ENCODE peak calls at places on chromosomes 11 and 22, in seven cellular contexts. One of them, this sample, is unnamed.

GRCh38 chr11:8768625-8769333 is 86.2 kb downstream of the RPL27A start:
- DNase-seq in uterus: no peak
- DNase-seq in heart left ventricle: no peak
- DNase-seq in IMR-90: peak; percentile 89
- DNase-seq in Peyer's patch: no peak
- DNase-seq in GM12892: no peak
- DNase-seq in transverse colon: no peak
- DNase-seq in this sample: peak; percentile 68

GRCh38 chr11:75328426-75329277 is 22.8 kb downstream of the ARRB1 start:
- DNase-seq in uterus: peak; percentile 65
- DNase-seq in heart left ventricle: peak; percentile 76
- DNase-seq in IMR-90: peak; percentile 81
- DNase-seq in Peyer's patch: peak; percentile 87
- DNase-seq in GM12892: no peak
- DNase-seq in transverse colon: peak; percentile 85
- DNase-seq in this sample: peak; percentile 70

GRCh38 chr11:19228956-19229355 is 11.8 kb downstream of the E2F8 start:
- DNase-seq in uterus: no peak
- DNase-seq in heart left ventricle: no peak
- DNase-seq in IMR-90: no peak
- DNase-seq in Peyer's patch: no peak
- DNase-seq in GM12892: no peak
- DNase-seq in transverse colon: no peak
- DNase-seq in this sample: no peak

GRCh38 chr22:34160117-34160758 is 240.0 kb upstream of the LARGE1 start:
- DNase-seq in uterus: no peak
- DNase-seq in heart left ventricle: no peak
- DNase-seq in IMR-90: no peak
- DNase-seq in Peyer's patch: no peak
- DNase-seq in GM12892: no peak
- DNase-seq in transverse colon: no peak
- DNase-seq in this sample: no peak

GRCh38 chr11:24932110-24933000 is 435.5 kb downstream of the LUZP2 start:
- DNase-seq in uterus: no peak
- DNase-seq in heart left ventricle: no peak
- DNase-seq in IMR-90: no peak
- DNase-seq in Peyer's patch: no peak
- DNase-seq in GM12892: no peak
- DNase-seq in transverse colon: peak; percentile 50
- DNase-seq in this sample: no peak

GRCh38 chr11:115368616-115369015 is 135.6 kb downstream of the CADM1 start:
- DNase-seq in uterus: no peak
- DNase-seq in heart left ventricle: no peak
- DNase-seq in IMR-90: no peak
- DNase-seq in Peyer's patch: no peak
- DNase-seq in GM12892: no peak
- DNase-seq in transverse colon: no peak
- DNase-seq in this sample: no peak

GRCh38 chr11:43458486-43458885 is 99.8 kb downstream of the TTC17 start:
- DNase-seq in uterus: no peak
- DNase-seq in heart left ventricle: no peak
- DNase-seq in IMR-90: no peak
- DNase-seq in Peyer's patch: no peak
- DNase-seq in GM12892: no peak
- DNase-seq in transverse colon: no peak
- DNase-seq in this sample: no peak

GRCh38 chr22:30104501-30105156 is 24.4 kb downstream of the HORMAD2 start:
- DNase-seq in uterus: no peak
- DNase-seq in heart left ventricle: no peak
- DNase-seq in IMR-90: peak; percentile 54
- DNase-seq in Peyer's patch: no peak
- DNase-seq in GM12892: no peak
- DNase-seq in transverse colon: no peak
- DNase-seq in this sample: no peak

GRCh38 chr11:133181672-133182071 is 350.6 kb downstream of the OPCML start:
- DNase-seq in uterus: no peak
- DNase-seq in heart left ventricle: no peak
- DNase-seq in IMR-90: no peak
- DNase-seq in Peyer's patch: no peak
- DNase-seq in GM12892: no peak
- DNase-seq in transverse colon: no peak
- DNase-seq in this sample: no peak

GRCh38 chr11:124656759-124657627 is 16.5 kb downstream of the SIAE start:
- DNase-seq in uterus: no peak
- DNase-seq in heart left ventricle: no peak
- DNase-seq in IMR-90: peak; percentile 66
- DNase-seq in Peyer's patch: no peak
- DNase-seq in GM12892: no peak
- DNase-seq in transverse colon: no peak
- DNase-seq in this sample: no peak

GRCh38 chr22:42646569-42647525 is 2.3 kb downstream of the CYB5R3 start:
- DNase-seq in uterus: peak; percentile 55
- DNase-seq in heart left ventricle: peak; percentile 84
- DNase-seq in IMR-90: no peak
- DNase-seq in Peyer's patch: peak; percentile 60
- DNase-seq in GM12892: no peak
- DNase-seq in transverse colon: peak; percentile 61
- DNase-seq in this sample: no peak

GRCh38 chr11:121844016-121844415 is 272.0 kb downstream of the BLID start:
- DNase-seq in uterus: no peak
- DNase-seq in heart left ventricle: no peak
- DNase-seq in IMR-90: no peak
- DNase-seq in Peyer's patch: no peak
- DNase-seq in GM12892: no peak
- DNase-seq in transverse colon: no peak
- DNase-seq in this sample: no peak

GRCh38 chr11:44014968-44015623 is 32.7 kb upstream of the ACCSL start:
- DNase-seq in uterus: no peak
- DNase-seq in heart left ventricle: no peak
- DNase-seq in IMR-90: peak; percentile 65
- DNase-seq in Peyer's patch: peak; percentile 26
- DNase-seq in GM12892: no peak
- DNase-seq in transverse colon: no peak
- DNase-seq in this sample: no peak

GRCh38 chr22:39699631-39700348 is 129.2 kb downstream of the CACNA1I start:
- DNase-seq in uterus: no peak
- DNase-seq in heart left ventricle: peak; percentile 60
- DNase-seq in IMR-90: no peak
- DNase-seq in Peyer's patch: no peak
- DNase-seq in GM12892: no peak
- DNase-seq in transverse colon: no peak
- DNase-seq in this sample: no peak

GRCh38 chr11:115504279-115505158 is at the start of gene CADM1:
- DNase-seq in uterus: peak; percentile 91
- DNase-seq in heart left ventricle: peak; percentile 94
- DNase-seq in IMR-90: peak; percentile 95
- DNase-seq in Peyer's patch: peak; percentile 94
- DNase-seq in GM12892: peak; percentile 42
- DNase-seq in transverse colon: peak; percentile 93
- DNase-seq in this sample: no peak

GRCh38 chr11:70731670-70732492 is 333.6 kb downstream of the CTTN start:
- DNase-seq in uterus: no peak
- DNase-seq in heart left ventricle: no peak
- DNase-seq in IMR-90: no peak
- DNase-seq in Peyer's patch: no peak
- DNase-seq in GM12892: no peak
- DNase-seq in transverse colon: no peak
- DNase-seq in this sample: no peak

DNA sequence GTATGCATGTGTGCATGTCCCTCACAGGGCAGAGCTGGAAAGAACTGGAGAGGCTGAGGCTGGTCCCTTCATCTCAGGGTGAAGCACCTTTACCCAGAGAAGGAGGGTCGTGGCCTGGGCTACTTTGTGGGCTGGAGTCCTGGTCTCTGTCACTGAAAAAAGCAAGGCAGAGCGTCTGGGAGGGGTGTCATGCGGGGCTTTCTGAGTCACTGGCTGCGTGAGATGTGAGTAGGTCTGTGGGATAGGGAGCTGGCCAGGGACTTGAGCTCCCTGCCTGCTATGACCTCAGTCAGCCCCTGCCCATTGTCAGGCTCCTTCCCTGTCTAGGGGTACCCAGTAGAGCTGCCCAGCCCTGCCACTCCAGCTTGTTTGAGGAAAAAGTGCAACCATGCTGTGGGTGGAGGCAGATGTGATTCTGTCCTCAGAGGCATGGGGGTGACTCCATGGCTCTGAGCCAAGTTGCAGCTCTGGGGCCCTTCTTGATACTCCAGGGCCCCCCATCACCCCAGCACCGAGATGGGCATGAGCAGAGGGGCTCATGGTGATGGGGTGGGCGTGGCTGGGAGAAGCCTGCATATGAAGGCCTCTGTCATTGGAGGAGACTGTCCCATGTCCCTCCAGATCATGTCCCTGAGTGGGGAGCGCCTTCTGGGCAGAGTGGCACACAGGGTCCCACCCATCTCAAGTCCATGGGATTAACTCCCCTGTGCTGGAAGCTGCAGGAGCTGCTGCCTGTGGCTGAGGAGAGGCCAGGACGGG is 27.8 kb downstream of the KCNQ1 start:
- DNase-seq in uterus: no peak
- DNase-seq in heart left ventricle: no peak
- DNase-seq in IMR-90: no peak
- DNase-seq in Peyer's patch: no peak
- DNase-seq in GM12892: no peak
- DNase-seq in transverse colon: no peak
- DNase-seq in this sample: no peak
- TF ChIP-seq POLR2A in uterus: no peak
- TF ChIP-seq POLR2A in heart left ventricle: no peak
- TF ChIP-seq POLR2A in IMR-90: no peak
- TF ChIP-seq POLR2A in Peyer's patch: no peak
- TF ChIP-seq POLR2A in GM12892: no peak
- TF ChIP-seq POLR2A in transverse colon: no peak
- TF ChIP-seq POLR2A in this sample: no peak

GRCh38 chr11:62591448-62592215 is at the start of gene TUT1:
- DNase-seq in uterus: peak; percentile 97
- DNase-seq in heart left ventricle: peak; percentile 95
- DNase-seq in IMR-90: peak; percentile 99
- DNase-seq in Peyer's patch: peak; percentile 99
- DNase-seq in GM12892: peak; percentile 92
- DNase-seq in transverse colon: peak; percentile 97
- DNase-seq in this sample: peak; percentile 82
- TF ChIP-seq POLR2A in uterus: peak; percentile 90
- TF ChIP-seq POLR2A in heart left ventricle: peak; percentile 95
- TF ChIP-seq POLR2A in IMR-90: peak; percentile 94
- TF ChIP-seq POLR2A in Peyer's patch: peak; percentile 93
- TF ChIP-seq POLR2A in GM12892: peak; percentile 98
- TF ChIP-seq POLR2A in transverse colon: peak; percentile 92
- TF ChIP-seq POLR2A in this sample: peak; percentile 90

DNA sequence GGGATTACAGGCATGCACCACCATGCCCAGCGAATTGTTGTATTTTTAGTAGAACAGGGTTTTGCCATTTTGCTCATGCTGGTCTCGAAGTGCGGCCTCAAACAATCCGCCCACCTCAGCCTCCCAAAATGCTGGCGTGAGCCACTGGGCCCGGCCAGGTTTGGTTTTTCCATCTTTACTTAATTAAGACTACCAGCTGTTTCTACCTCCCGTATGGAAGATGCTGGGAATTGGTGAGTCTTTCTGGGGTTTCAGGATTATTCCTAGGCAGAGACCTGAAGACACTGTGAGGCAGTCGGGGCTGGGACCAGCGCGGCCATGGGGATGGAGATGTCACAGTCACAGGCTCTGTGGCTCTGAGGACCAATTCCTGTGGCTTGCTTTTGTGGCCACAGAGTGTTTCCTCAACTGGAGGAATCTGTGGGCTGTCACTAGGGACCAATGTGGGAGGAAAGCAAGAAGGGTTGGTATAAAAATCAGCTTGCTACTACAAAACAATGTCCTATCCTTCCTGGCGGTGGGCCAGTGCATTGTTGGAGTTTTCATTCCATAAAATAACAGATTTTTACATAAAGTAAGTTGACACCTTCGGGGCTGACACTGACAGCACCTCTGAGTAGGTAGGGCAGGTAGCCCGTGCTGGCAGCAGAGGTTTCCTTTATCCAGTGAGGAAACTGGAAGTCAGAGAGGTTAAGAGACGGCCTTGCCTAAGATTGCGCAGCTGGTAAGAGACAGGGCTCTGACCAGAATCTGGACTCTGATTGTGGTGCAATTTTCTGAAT is 8.4 kb upstream of the FTH1 start:
- DNase-seq in uterus: no peak
- DNase-seq in heart left ventricle: no peak
- DNase-seq in IMR-90: no peak
- DNase-seq in Peyer's patch: peak; percentile 46
- DNase-seq in GM12892: no peak
- DNase-seq in transverse colon: no peak
- DNase-seq in this sample: no peak
- TF ChIP-seq POLR2A in uterus: no peak
- TF ChIP-seq POLR2A in heart left ventricle: no peak
- TF ChIP-seq POLR2A in IMR-90: no peak
- TF ChIP-seq POLR2A in Peyer's patch: peak; percentile 22
- TF ChIP-seq POLR2A in GM12892: no peak
- TF ChIP-seq POLR2A in transverse colon: no peak
- TF ChIP-seq POLR2A in this sample: no peak

GRCh38 chr11:67266424-67267187 is at the start of gene GRK2:
- DNase-seq in uterus: peak; percentile 46
- DNase-seq in heart left ventricle: peak; percentile 77
- DNase-seq in IMR-90: peak; percentile 28
- DNase-seq in Peyer's patch: peak; percentile 66
- DNase-seq in GM12892: no peak
- DNase-seq in transverse colon: no peak
- DNase-seq in this sample: peak; percentile 65

GRCh38 chr11:67269401-67270255 is 3.4 kb downstream of the GRK2 start:
- DNase-seq in uterus: peak; percentile 28
- DNase-seq in heart left ventricle: peak; percentile 67
- DNase-seq in IMR-90: no peak
- DNase-seq in Peyer's patch: peak; percentile 79
- DNase-seq in GM12892: no peak
- DNase-seq in transverse colon: peak; percentile 73
- DNase-seq in this sample: no peak

GRCh38 chr11:67268684-67269268 is 2.5 kb downstream of the GRK2 start:
- DNase-seq in uterus: no peak
- DNase-seq in heart left ventricle: peak; percentile 54
- DNase-seq in IMR-90: no peak
- DNase-seq in Peyer's patch: peak; percentile 44
- DNase-seq in GM12892: no peak
- DNase-seq in transverse colon: no peak
- DNase-seq in this sample: no peak

GRCh38 chr11:67267188-67268035 is 1.1 kb downstream of the GRK2 start:
- DNase-seq in uterus: peak; percentile 22
- DNase-seq in heart left ventricle: peak; percentile 69
- DNase-seq in IMR-90: no peak
- DNase-seq in Peyer's patch: peak; percentile 96
- DNase-seq in GM12892: no peak
- DNase-seq in transverse colon: peak; percentile 87
- DNase-seq in this sample: no peak

DNA sequence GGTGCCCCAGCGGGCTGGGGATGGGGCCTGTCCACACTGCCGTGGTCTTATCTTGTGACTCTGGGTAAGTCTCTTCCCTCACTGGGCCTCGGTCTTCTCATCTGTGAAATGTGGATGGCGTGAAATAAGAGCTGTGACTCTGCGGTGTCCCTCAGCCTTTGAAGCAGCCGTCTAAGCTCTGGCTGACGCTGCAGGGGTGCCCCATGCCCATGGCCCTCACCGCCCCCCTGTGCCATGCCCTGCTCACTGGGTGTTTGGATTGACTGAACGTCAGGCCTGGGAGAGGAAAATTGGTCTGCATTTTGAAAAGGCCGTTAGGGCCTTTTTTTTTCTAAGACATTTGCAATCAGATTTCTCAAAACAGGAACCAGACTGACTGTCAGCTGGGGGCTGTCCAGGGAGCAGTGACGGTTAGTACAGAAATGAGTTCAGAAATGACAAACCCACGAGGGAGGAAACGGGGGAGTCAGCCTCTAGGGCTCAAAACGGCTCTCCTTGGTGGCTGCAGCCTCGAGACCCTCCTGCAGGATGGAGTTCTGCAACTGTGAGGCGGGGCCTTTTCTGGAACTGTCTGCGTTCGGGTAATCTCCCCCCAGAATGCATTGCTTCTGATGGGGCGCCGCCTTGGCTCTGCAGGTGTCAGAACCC is 1.9 kb downstream of the GRK2 start:
- DNase-seq in uterus: no peak
- DNase-seq in heart left ventricle: peak; percentile 62
- DNase-seq in IMR-90: no peak
- DNase-seq in Peyer's patch: peak; percentile 79
- DNase-seq in GM12892: peak; percentile 80
- DNase-seq in transverse colon: peak; percentile 54
- DNase-seq in this sample: no peak
- TF ChIP-seq POLR2A in uterus: no peak
- TF ChIP-seq POLR2A in heart left ventricle: no peak
- TF ChIP-seq POLR2A in IMR-90: no peak
- TF ChIP-seq POLR2A in Peyer's patch: no peak
- TF ChIP-seq POLR2A in GM12892: peak; percentile 28
- TF ChIP-seq POLR2A in transverse colon: no peak
- TF ChIP-seq POLR2A in this sample: no peak